ENCODE peak calls at places on chromosomes 1 and 21, in ten cellular contexts. R is stimulated activated CD8-positive, alpha-beta memory T cell treated with anti-CD3 and anti-CD28 coated beads, Interleukin-2, amount 100 ng/mL, for 1 hour; G is ovary; C is stimulated activated CD4-positive, alpha-beta T cell treated with anti-CD3 and anti-CD28 coated beads, TNF-alpha, amount 100 ng/mL, for 4 hours; P is mucosa of descending colon; Z is AG09309; N is Kasumi-1; F is fibroblast of mammary gland; J is HEK293T; M is GM12865. S is an unnamed sample.

GRCh38 chr1:195709821-195710220 is 898.4 kb downstream of the KCNT2 start:
- DNase-seq in R (no peak), G (no peak), C (no peak), P (no peak), Z (no peak), N (peak), F (no peak), J (no peak), M (no peak), S (no peak)

GRCh38 chr1:220137006-220137794 is 43.3 kb downstream of the IARS2 start:
- DNase-seq in R (no peak), G (no peak), C (no peak), P (no peak), Z (no peak), N (peak), F (no peak), J (no peak), M (no peak), S (no peak)

GRCh38 chr1:27760411-27760810 is 12.6 kb upstream of the STX12 start:
- DNase-seq in R (no peak), G (no peak), C (no peak), P (no peak), Z (no peak), N (no peak), F (peak), J (no peak), M (no peak), S (no peak)

GRCh38 chr1:43052322-43052721 is 93.7 kb upstream of the SLC2A1 start:
- DNase-seq in R (no peak), G (no peak), C (no peak), P (no peak), Z (no peak), N (no peak), F (no peak), J (no peak), M (no peak), S (no peak)

GRCh38 chr1:87560137-87560536 is 231.5 kb downstream of the LMO4 start:
- DNase-seq in R (no peak), G (no peak), C (no peak), P (no peak), Z (no peak), N (no peak), F (no peak), J (no peak), M (no peak), S (no peak)

GRCh38 chr1:220798338-220798737 is 11.6 kb downstream of the MTARC1 start:
- DNase-seq in R (no peak), G (no peak), C (no peak), P (no peak), Z (no peak), N (no peak), F (no peak), J (no peak), M (no peak), S (no peak)

GRCh38 chr1:60394436-60394835 is 320.9 kb upstream of the C1orf87 start:
- DNase-seq in R (no peak), G (no peak), C (no peak), P (no peak), Z (no peak), N (no peak), F (peak), J (no peak), M (peak), S (no peak)

GRCh38 chr1:205812271-205812877 is 624 bp downstream of the SLC41A1 start:
- DNase-seq in R (no peak), G (peak), C (no peak), P (no peak), Z (no peak), N (peak), F (peak), J (peak), M (no peak), S (peak)

GRCh38 chr1:166164995-166165660 is 1.7 kb downstream of the FAM78B start:
- DNase-seq in R (no peak), G (peak), C (peak), P (peak), Z (no peak), N (no peak), F (peak), J (peak), M (peak), S (peak)

GRCh38 chr1:152752225-152752624 is 5.6 kb upstream of the KPRP start:
- DNase-seq in R (no peak), G (no peak), C (no peak), P (no peak), Z (no peak), N (no peak), F (peak), J (no peak), M (no peak), S (no peak)

GRCh38 chr1:50796277-50796676 is 163.8 kb downstream of the FAF1 start:
- DNase-seq in R (no peak), G (no peak), C (no peak), P (no peak), Z (no peak), N (no peak), F (no peak), J (no peak), M (no peak), S (no peak)

GRCh38 chr1:56286956-56287355 is 292.4 kb downstream of the PLPP3 start:
- DNase-seq in R (no peak), G (no peak), C (no peak), P (no peak), Z (no peak), N (no peak), F (peak), J (no peak), M (no peak), S (no peak)

GRCh38 chr1:227447531-227447990 is 115.8 kb upstream of the ZNF678 start:
- DNase-seq in R (no peak), G (peak), C (no peak), P (no peak), Z (peak), N (no peak), F (no peak), J (no peak), M (no peak), S (no peak)

GRCh38 chr1:202034149-202034682 is 23.8 kb downstream of the ELF3 start:
- DNase-seq in R (no peak), G (no peak), C (no peak), P (no peak), Z (no peak), N (no peak), F (no peak), J (no peak), M (no peak), S (no peak)

GRCh38 chr21:39613029-39613934 is 542 bp downstream of the B3GALT5 start:
- DNase-seq in R (no peak), G (no peak), C (no peak), P (no peak), Z (no peak), N (no peak), F (no peak), J (no peak), M (no peak), S (peak)

GRCh38 chr1:201713093-201713810 is 115.7 kb upstream of the IPO9 start:
- DNase-seq in R (no peak), G (peak), C (no peak), P (peak), Z (peak), N (peak), F (peak), J (peak), M (no peak), S (no peak)

GRCh38 chr1:114530224-114530623 is 19.2 kb upstream of the TRIM33 start:
- DNase-seq in R (no peak), G (no peak), C (no peak), P (no peak), Z (no peak), N (no peak), F (no peak), J (no peak), M (no peak), S (no peak)

GRCh38 chr1:59290173-59290954 is 6.5 kb upstream of the FGGY start:
- DNase-seq in R (no peak), G (no peak), C (no peak), P (peak), Z (no peak), N (peak), F (peak), J (peak), M (peak), S (no peak)

GRCh38 chr1:169110691-169111447 is 4.4 kb downstream of the ATP1B1 start:
- DNase-seq in R (no peak), G (no peak), C (no peak), P (no peak), Z (no peak), N (no peak), F (peak), J (no peak), M (no peak), S (no peak)

GRCh38 chr1:22447581-22448215 is 4.0 kb upstream of the ZBTB40 start:
- DNase-seq in R (no peak), G (no peak), C (no peak), P (no peak), Z (peak), N (no peak), F (peak), J (no peak), M (no peak), S (no peak)

GRCh38 chr1:200245492-200245891 is 164.3 kb downstream of the ZNF281 start:
- DNase-seq in R (no peak), G (no peak), C (no peak), P (no peak), Z (no peak), N (no peak), F (peak), J (no peak), M (no peak), S (no peak)

GRCh38 chr1:19073311-19074186 is 117.1 kb upstream of the IFFO2 start:
- DNase-seq in R (no peak), G (no peak), C (no peak), P (peak), Z (no peak), N (no peak), F (no peak), J (no peak), M (no peak), S (no peak)

GRCh38 chr1:200737647-200738296 is 921 bp upstream of the CAMSAP2 start:
- DNase-seq in R (no peak), G (no peak), C (no peak), P (no peak), Z (no peak), N (no peak), F (no peak), J (no peak), M (no peak), S (no peak)

S was measured in NCI-H2227 treated with DMSO at 0.1 percent for 48 hours.